ENCODE peak calls at places on chromosome 18, in nine cellular contexts. E is HepG2, Y is erythroblast, H is tibial nerve, Q is HCT116, G is Peyer's patch, O is heart left ventricle, I is thyroid gland, W is stomach. L is an unnamed sample.

GRCh38 chr18:52237551-52237950 is 102.4 kb upstream of the DCC start:
- DNase-seq in E (no peak), Y (no peak), H (no peak), Q (no peak), G (no peak), O (no peak), I (no peak), W (no peak), L (no peak)

GRCh38 chr18:39494211-39494896 is 1928.8 kb upstream of the CELF4 start:
- DNase-seq in E (peak; percentile 59), Y (peak; percentile 37), H (no peak), Q (no peak), G (no peak), O (no peak), I (no peak), W (no peak), L (no peak)

GRCh38 chr18:36786686-36787085 is 42.1 kb downstream of the TPGS2 start:
- DNase-seq in E (peak; percentile 42), Y (no peak), H (peak; percentile 73), Q (no peak), G (no peak), O (peak; percentile 35), I (peak; percentile 25), W (no peak), L (peak; percentile 47)

GRCh38 chr18:26468931-26469340 is 79.4 kb downstream of the KCTD1 start:
- DNase-seq in E (peak; percentile 36), Y (peak; percentile 31), H (no peak), Q (no peak), G (no peak), O (no peak), I (no peak), W (no peak), L (no peak)

GRCh38 chr18:42784612-42785011 is 330.9 kb downstream of the RIT2 start:
- DNase-seq in E (no peak), Y (no peak), H (no peak), Q (no peak), G (no peak), O (no peak), I (no peak), W (no peak), L (no peak)

GRCh38 chr18:13500891-13501887 is 225.2 kb downstream of the FAM210A start:
- DNase-seq in E (no peak), Y (no peak), H (peak; percentile 31), Q (no peak), G (no peak), O (peak; percentile 69), I (peak; percentile 86), W (peak; percentile 51), L (peak; percentile 41)

GRCh38 chr18:59902180-59902992 is 2.6 kb downstream of the PMAIP1 start:
- DNase-seq in E (no peak), Y (no peak), H (no peak), Q (no peak), G (no peak), O (no peak), I (no peak), W (no peak), L (no peak)

GRCh38 chr18:68542818-68543217 is 172.1 kb downstream of the TMX3 start:
- DNase-seq in E (no peak), Y (no peak), H (no peak), Q (no peak), G (no peak), O (no peak), I (no peak), W (no peak), L (no peak)

GRCh38 chr18:56030060-56030459 is 442.1 kb upstream of the TCF4 start:
- DNase-seq in E (no peak), Y (no peak), H (no peak), Q (no peak), G (no peak), O (no peak), I (no peak), W (no peak), L (no peak)

GRCh38 chr18:69839497-69839896 is 108.2 kb downstream of the CD226 start:
- DNase-seq in E (no peak), Y (no peak), H (no peak), Q (no peak), G (no peak), O (no peak), I (no peak), W (no peak), L (no peak)

GRCh38 chr18:2847341-2848144 is 737 bp downstream of the EMILIN2 start:
- DNase-seq in E (no peak), Y (no peak), H (peak; percentile 17), Q (no peak), G (no peak), O (peak; percentile 26), I (no peak), W (no peak), L (peak; percentile 44)

GRCh38 chr18:60372141-60372540 is 434 bp downstream of the MC4R start:
- DNase-seq in E (no peak), Y (no peak), H (no peak), Q (no peak), G (no peak), O (no peak), I (no peak), W (no peak), L (no peak)

GRCh38 chr18:48913723-48914122 is 37.0 kb downstream of the SMAD7 start:
- DNase-seq in E (no peak), Y (no peak), H (no peak), Q (no peak), G (no peak), O (no peak), I (no peak), W (no peak), L (no peak)

DNA sequence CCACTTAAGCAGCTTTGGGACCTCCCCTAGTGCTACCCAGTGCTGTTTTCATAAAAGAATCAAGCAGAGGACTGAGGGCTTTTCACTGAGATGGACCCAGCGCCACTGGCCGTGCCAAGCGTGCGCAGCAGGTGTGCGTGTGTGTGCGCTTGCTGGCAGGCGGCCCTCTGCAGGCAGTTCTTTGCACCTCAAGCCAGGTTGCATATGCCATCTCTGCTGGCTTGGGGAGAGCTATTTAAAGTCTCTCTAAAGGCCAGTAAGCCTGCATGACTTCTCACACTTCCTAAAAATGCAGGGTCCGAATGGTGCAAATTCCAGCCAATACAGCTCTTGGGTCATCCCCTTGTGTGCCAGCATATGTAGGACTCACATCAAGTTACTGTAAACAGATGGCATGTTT is 255.5 kb downstream of the RNF152 start:
- DNase-seq in E (no peak), Y (no peak), H (no peak), Q (no peak), G (peak; percentile 79), O (no peak), I (peak; percentile 72), W (peak; percentile 83), L (no peak)
- TF ChIP-seq POLR2A in E (no peak), Y (no peak), H (no peak), Q (no peak), G (no peak), O (no peak), I (no peak), W (no peak), L (no peak)

DNA sequence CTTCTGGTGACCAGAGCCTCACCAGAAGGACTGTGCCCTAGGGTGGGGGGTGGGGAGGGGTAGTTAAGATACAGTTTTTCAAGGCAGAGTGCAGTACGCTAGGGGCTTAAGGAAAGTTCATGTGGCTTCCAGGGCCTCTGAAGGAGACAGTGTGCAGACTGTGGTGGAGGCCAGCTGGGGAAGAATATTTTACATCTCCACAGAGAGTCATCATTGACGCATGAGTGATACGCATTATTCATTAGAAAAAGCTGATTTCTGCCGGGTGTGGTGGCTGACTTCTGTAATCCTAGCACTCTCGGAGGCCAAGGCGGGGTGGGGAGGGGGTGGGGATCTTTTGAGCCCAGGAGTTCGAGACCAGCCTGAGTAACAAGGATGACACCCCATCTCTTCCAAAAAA is 4.4 kb upstream of the IMPA2 start:
- DNase-seq in E (no peak), Y (no peak), H (no peak), Q (no peak), G (no peak), O (no peak), I (no peak), W (no peak), L (no peak)
- TF ChIP-seq POLR2A in E (no peak), Y (no peak), H (no peak), Q (no peak), G (no peak), O (no peak), I (no peak), W (no peak), L (no peak)

GRCh38 chr18:46678785-46679404 is 21.9 kb upstream of the LOXHD1 start:
- DNase-seq in E (no peak), Y (no peak), H (no peak), Q (no peak), G (no peak), O (no peak), I (no peak), W (no peak), L (no peak)

GRCh38 chr18:46676162-46676830 is 19.3 kb upstream of the LOXHD1 start:
- DNase-seq in E (no peak), Y (no peak), H (no peak), Q (no peak), G (no peak), O (no peak), I (peak; percentile 65), W (no peak), L (no peak)

GRCh38 chr18:46679846-46680598 is 23.0 kb upstream of the LOXHD1 start:
- DNase-seq in E (no peak), Y (no peak), H (no peak), Q (no peak), G (no peak), O (no peak), I (no peak), W (no peak), L (no peak)

GRCh38 chr18:46675112-46675511 is 18.1 kb upstream of the LOXHD1 start:
- DNase-seq in E (no peak), Y (no peak), H (no peak), Q (no peak), G (no peak), O (no peak), I (no peak), W (no peak), L (no peak)

DNA sequence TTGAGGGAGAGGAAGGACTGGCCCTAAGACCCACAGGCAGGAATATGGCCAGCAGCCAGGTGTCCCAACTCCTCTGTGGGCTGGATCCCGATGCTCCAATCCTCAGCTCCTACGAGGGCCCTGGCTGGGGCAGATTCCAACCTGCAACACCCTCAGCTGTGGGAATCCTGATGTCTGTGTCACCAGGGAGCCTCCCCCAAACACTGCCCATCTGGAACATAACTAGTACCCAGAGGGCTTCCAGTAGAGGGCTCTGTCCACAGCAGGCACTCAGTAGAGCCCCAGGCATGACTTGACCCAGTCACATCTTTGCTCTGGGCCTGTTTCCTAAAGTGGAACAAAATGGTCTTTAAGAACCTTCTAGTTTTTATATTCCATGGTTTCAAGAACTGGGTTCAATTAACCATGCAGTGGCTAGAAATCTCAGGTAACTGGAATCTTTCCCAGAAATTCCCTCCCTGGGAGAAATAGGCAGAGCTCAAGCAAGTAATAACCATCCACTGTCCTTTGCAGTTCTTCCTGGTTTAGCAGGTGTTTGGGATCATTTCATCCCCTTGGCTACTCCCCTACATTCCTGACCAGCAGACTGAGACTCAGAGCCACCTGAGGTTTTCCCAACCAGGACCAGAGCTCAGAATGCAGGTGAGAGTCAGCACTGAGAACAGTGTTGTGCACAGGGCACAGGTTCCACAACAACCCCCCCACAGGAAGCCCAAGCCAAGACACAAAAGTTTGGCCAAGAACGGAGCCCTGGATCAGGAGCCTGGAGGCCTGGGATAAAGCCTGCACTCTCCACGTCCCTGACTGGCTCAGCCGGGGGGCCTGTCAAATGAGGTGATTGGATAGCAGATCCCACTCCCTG is 20.8 kb upstream of the LOXHD1 start:
- DNase-seq in E (no peak), Y (no peak), H (no peak), Q (peak; percentile 2), G (no peak), O (no peak), I (peak; percentile 74), W (no peak), L (no peak)
- TF ChIP-seq POLR2A in E (no peak), Y (no peak), H (no peak), Q (no peak), G (no peak), O (no peak), I (peak; percentile 20), W (no peak), L (no peak)

GRCh38 chr18:79681484-79682387 is 2.1 kb downstream of the CTDP1 start:
- DNase-seq in E (no peak), Y (no peak), H (no peak), Q (no peak), G (no peak), O (no peak), I (no peak), W (no peak), L (no peak)
- TF ChIP-seq POLR2A in E (no peak), Y (no peak), H (no peak), Q (no peak), G (no peak), O (no peak), I (no peak), W (no peak), L (no peak)

L was measured in ovary.